ENCODE peak calls at places on chromosomes 1 and 21, in four cellular contexts. O, L, B and A are unnamed samples.

GRCh38 chr1:109198043-109198695 is 15.5 kb upstream of the SARS1 start:
- DNase-seq in O (peak; percentile 77), L (peak; percentile 85), B (no peak), A (no peak)

GRCh38 chr1:180950321-180950720 is 37.6 kb downstream of the KIAA1614 start:
- DNase-seq in O (peak; percentile 61), L (no peak), B (no peak), A (no peak)

GRCh38 chr1:41504126-41505035 is 19.9 kb upstream of the EDN2 start:
- DNase-seq in O (no peak), L (no peak), B (no peak), A (no peak)

GRCh38 chr1:190000365-190000872 is 477.2 kb downstream of the BRINP3 start:
- DNase-seq in O (no peak), L (no peak), B (no peak), A (no peak)

GRCh38 chr21:24693779-24694178 is 913.5 kb downstream of the MRPL39 start:
- DNase-seq in O (no peak), L (no peak), B (no peak), A (no peak)

GRCh38 chr1:168991667-168992475 is 114.6 kb upstream of the ATP1B1 start:
- DNase-seq in O (no peak), L (no peak), B (no peak), A (no peak)

GRCh38 chr1:21567241-21568005 is 58.2 kb downstream of the ALPL start:
- DNase-seq in O (no peak), L (no peak), B (no peak), A (no peak)

GRCh38 chr1:174976436-174977107 is 23.2 kb upstream of the CACYBP start:
- DNase-seq in O (no peak), L (no peak), B (no peak), A (no peak)

GRCh38 chr21:42252778-42253340 is 33.9 kb downstream of the ABCG1 start:
- DNase-seq in O (no peak), L (no peak), B (no peak), A (no peak)

GRCh38 chr1:16615253-16616252 is 2.2 kb upstream of the NBPF1 start:
- DNase-seq in O (peak; percentile 72), L (peak; percentile 78), B (no peak), A (no peak)

GRCh38 chr1:44038876-44039657 is 7.8 kb upstream of the SLC6A9 start:
- DNase-seq in O (no peak), L (no peak), B (no peak), A (no peak)

GRCh38 chr1:48876221-48876785 is 99.6 kb upstream of the BEND5 start:
- DNase-seq in O (no peak), L (no peak), B (no peak), A (no peak)

GRCh38 chr21:32406405-32406804 is 6.1 kb upstream of the EVA1C start:
- DNase-seq in O (no peak), L (no peak), B (no peak), A (no peak)

GRCh38 chr1:31007462-31007991 is 58.0 kb downstream of the PUM1 start:
- DNase-seq in O (no peak), L (no peak), B (no peak), A (no peak)

GRCh38 chr1:155080250-155081228 is 1.9 kb downstream of the EFNA3 start:
- DNase-seq in O (peak; percentile 62), L (no peak), B (no peak), A (peak; percentile 52)

GRCh38 chr1:52007228-52008073 is 17.0 kb upstream of the RAB3B start:
- DNase-seq in O (no peak), L (no peak), B (no peak), A (no peak)

GRCh38 chr1:37055631-37056030 is 21.3 kb upstream of the GRIK3 start:
- DNase-seq in O (no peak), L (no peak), B (no peak), A (no peak)

GRCh38 chr1:177872563-177872900 is 97.3 kb downstream of the SEC16B start:
- DNase-seq in O (no peak), L (no peak), B (no peak), A (no peak)

GRCh38 chr1:143652187-143652586 is 319.6 kb downstream of the FAM72C start:
- DNase-seq in O (no peak), L (no peak), B (no peak), A (no peak)

GRCh38 chr1:151443846-151444790 is 15.2 kb downstream of the POGZ start:
- DNase-seq in O (no peak), L (no peak), B (peak; percentile 82), A (peak; percentile 48)

GRCh38 chr1:231557411-231557810 is 28.9 kb downstream of the TSNAX start:
- DNase-seq in O (no peak), L (no peak), B (no peak), A (no peak)

GRCh38 chr1:147640553-147641165 is 29.7 kb downstream of the ACP6 start:
- DNase-seq in O (no peak), L (no peak), B (peak; percentile 85), A (peak; percentile 69)

GRCh38 chr1:88916883-88917282 is 25.5 kb upstream of the GTF2B start:
- DNase-seq in O (no peak), L (no peak), B (no peak), A (no peak)

GRCh38 chr1:154316704-154317103 is 4.2 kb upstream of the AQP10 start:
- DNase-seq in O (no peak), L (no peak), B (no peak), A (no peak)

GRCh38 chr21:27213328-27213727 is 246.4 kb upstream of the ADAMTS5 start:
- DNase-seq in O (no peak), L (no peak), B (no peak), A (no peak)

GRCh38 chr1:158930504-158930903 is 848 bp upstream of the PYHIN1 start:
- DNase-seq in O (no peak), L (no peak), B (peak; percentile 81), A (peak; percentile 38)

GRCh38 chr1:236085545-236086159 is 20.8 kb upstream of the NID1 start:
- DNase-seq in O (no peak), L (no peak), B (no peak), A (no peak)

GRCh38 chr1:90568436-90568835 is 148.7 kb downstream of the BARHL2 start:
- DNase-seq in O (no peak), L (no peak), B (no peak), A (no peak)

GRCh38 chr1:51736702-51737101 is 119.8 kb downstream of the OSBPL9 start:
- DNase-seq in O (no peak), L (no peak), B (no peak), A (no peak)

GRCh38 chr1:197481101-197481500 is 213.0 kb downstream of the CRB1 start:
- DNase-seq in O (no peak), L (no peak), B (no peak), A (no peak)

GRCh38 chr1:91402023-91402422 is 2.6 kb downstream of the HFM1 start:
- DNase-seq in O (no peak), L (no peak), B (no peak), A (no peak)

DNA sequence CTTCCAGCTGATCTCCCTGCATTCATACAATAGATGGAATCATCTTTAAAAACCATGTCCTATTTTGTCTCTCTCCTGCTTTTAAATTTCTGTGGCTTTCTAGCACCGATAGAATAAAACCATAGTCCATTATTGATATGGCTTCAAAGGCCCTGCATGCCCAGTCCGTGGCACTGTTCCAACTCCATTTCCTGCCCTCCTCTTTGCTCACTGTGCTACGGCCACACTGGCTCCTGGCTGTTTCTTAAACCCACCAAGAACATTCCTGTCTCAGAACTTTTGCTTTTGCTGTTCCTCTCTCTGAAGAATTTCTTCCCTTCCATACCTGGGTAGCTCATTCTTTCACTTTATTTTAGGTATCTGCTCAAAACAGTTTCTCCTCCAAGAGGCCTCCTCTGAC is 7.2 kb downstream of the SLAMF1 start:
- DNase-seq in O (no peak), L (no peak), B (no peak), A (no peak)
- H3K4me3 ChIP-seq in O (no peak overlapping the region), L (no peak overlapping the region), B (peak overlapping the region; percentile 7), A (peak overlapping the region; percentile 19)

DNA sequence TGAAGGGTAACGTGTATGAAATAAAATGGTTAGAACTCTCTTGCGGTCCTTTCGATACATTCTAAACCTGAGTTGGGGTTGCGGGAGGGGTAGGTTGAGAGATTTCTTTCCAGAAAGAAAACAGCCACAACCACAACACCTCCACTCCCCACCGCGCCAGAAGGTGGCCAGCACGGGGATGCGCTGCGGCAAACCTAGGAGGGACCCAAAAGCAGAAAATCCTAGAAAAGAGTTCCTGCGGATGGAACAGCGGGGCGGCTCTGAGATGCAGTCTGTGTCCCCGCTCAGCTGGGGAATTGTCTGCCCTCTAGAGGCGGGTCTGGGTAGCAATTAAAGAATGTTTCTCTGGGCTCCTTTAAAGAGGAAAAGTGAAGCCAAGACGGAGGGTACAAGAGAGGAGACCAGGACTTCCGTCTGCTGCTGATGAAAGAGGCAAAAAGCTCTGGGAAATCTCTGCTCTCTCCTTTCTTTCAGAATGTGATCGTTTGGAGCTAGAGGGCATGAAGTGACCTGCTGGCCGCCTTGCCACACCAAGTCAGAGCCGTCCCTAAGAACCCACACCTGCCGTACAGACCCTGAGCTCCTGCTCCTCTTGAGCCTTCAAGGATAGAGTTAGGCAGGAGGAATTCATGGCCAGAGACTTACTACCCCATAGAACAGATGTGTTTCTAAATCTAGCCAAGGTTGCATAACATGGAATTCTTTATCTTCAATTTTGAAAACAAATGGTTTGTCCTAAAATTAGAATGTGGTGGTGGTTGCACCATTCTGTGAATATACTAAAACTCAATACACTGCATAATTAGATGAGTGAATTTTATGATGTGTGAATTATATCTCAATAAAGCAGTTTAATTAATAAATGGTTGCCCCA is 46.5 kb upstream of the COA6 start:
- DNase-seq in O (no peak), L (no peak), B (peak; percentile 69), A (peak; percentile 71)
- H3K27ac ChIP-seq in O (no peak overlapping the region), L (no peak overlapping the region), B (peak overlapping the region; percentile 40), A (peak overlapping the region; percentile 67)

DNA sequence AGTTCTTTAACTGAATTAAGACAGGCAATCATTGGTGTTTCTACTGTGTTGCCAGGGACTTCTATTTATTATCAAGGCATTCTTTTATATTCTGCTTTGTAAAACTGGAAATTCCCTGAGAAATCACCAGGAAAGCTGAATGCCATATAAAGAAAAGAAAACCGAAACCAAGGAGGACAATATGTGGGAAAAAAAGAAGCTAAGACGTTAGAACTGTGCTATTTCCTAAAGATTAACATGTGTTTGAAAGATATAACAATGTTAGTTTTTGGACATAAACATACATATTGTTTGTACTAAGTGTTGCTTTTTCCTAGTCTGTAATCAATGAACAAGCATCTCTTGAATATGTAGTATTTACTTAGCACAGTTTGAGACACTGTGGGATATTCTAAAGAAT is 47.2 kb downstream of the EXTL2 start:
- DNase-seq in O (no peak), L (no peak), B (no peak), A (no peak)
- H3K4me3 ChIP-seq in O (peak overlapping the region; percentile 28), L (peak overlapping the region; percentile 60), B (no peak overlapping the region), A (no peak overlapping the region)

DNA sequence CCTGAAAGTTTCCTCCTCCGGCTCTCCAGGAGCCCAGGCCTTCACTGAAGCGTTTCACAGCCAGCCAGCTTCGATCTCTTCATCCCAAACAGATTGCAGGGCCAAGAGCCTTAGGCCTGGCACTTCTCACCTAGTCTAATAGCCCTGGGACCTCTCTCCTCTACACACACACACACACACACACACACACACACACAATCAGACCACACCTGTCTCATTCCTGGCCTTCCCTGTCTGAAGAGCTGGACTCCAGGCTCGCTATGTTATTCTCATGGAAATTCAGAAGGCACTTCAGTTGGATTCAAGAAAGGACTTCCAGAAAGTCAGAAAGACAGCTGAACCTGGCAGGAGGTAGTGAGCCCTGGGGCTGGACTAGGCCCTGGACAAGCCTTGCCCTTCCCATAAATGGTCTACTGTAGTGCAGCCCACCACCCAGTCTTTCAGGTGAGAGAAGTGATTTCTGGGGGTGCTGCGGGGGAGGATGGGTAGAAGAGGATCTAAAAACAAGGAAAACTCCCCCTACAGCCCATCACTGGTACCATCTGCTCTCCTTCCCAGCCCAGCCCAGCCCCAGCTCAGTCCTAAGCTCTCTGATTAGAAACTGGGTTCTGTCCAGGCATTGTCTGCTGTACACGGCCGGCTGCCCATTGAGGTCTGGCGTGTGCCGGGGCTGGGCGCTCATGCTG is 2.7 kb downstream of the KIF21B start:
- DNase-seq in O (no peak), L (no peak), B (no peak), A (no peak)
- H3K27ac ChIP-seq in O (no peak overlapping the region), L (no peak overlapping the region), B (peak overlapping the region; percentile 69), A (peak overlapping the region; percentile 83)